ENCODE peak calls at places on chromosomes 16 and 17, in four cellular contexts. A is A673; Q is CD8-positive, alpha-beta memory T cell; F is naive thymus-derived CD4-positive, alpha-beta T cell. K is an unnamed sample.

GRCh38 chr17:66667491-66668030 is 167.4 kb upstream of the CACNG5 start:
- DNase-seq in F (peak; percentile 59), A (no peak), Q (peak; percentile 63), K (peak; percentile 82)

GRCh38 chr16:57143125-57143965 is 42.5 kb downstream of the PSME3IP1 start:
- DNase-seq in A (no peak), F (no peak), Q (no peak), K (no peak)

GRCh38 chr17:10105513-10106001 is 92.8 kb downstream of the GAS7 start:
- DNase-seq in Q (no peak), A (no peak), F (no peak), K (no peak)

GRCh38 chr17:48818361-48818841 is 1.4 kb upstream of the TTLL6 start:
- DNase-seq in Q (no peak), F (no peak), A (no peak), K (no peak)

GRCh38 chr16:69724981-69725479 is 1.3 kb downstream of the NQO1 start:
- DNase-seq in Q (no peak), A (peak; percentile 36), F (no peak), K (no peak)

GRCh38 chr17:81160306-81160705 is 5.0 kb upstream of the PVALEF start:
- DNase-seq in Q (no peak), A (no peak), F (no peak), K (no peak)

GRCh38 chr17:45973943-45974859 is 24.8 kb upstream of the STH start:
- DNase-seq in Q (no peak), A (no peak), F (no peak), K (no peak)

GRCh38 chr17:10797848-10798328 is 6.0 kb downstream of the TMEM238L start:
- DNase-seq in A (no peak), Q (no peak), F (no peak), K (no peak)

GRCh38 chr17:78041401-78042179 is 83.1 kb downstream of the TNRC6C start:
- DNase-seq in A (peak; percentile 36), Q (no peak), F (no peak), K (no peak)

GRCh38 chr16:57609541-57610401 is 18.7 kb upstream of the ADGRG1 start:
- DNase-seq in Q (peak; percentile 77), A (no peak), F (no peak), K (peak; percentile 75)

GRCh38 chr17:43679911-43680310 is 18.2 kb upstream of the MEOX1 start:
- DNase-seq in Q (no peak), A (no peak), F (no peak), K (no peak)

GRCh38 chr17:10059684-10060211 is 138.7 kb downstream of the GAS7 start:
- DNase-seq in A (no peak), F (no peak), Q (no peak), K (no peak)

GRCh38 chr17:488993-489757 is 136.6 kb upstream of the RPH3AL start:
- DNase-seq in A (peak; percentile 62), Q (no peak), F (no peak), K (peak; percentile 40)

GRCh38 chr17:77609553-77610517 is 348.7 kb upstream of the TNRC6C start:
- DNase-seq in F (peak; percentile 77), Q (peak; percentile 66), A (no peak), K (peak; percentile 74)

GRCh38 chr17:75888484-75888883 is 8.3 kb downstream of the TRIM65 start:
- DNase-seq in Q (no peak), F (no peak), A (no peak), K (no peak)

GRCh38 chr17:55641559-55642160 is 81.0 kb downstream of the TMEM100 start:
- DNase-seq in A (peak; percentile 92), Q (no peak), F (no peak), K (peak; percentile 4)

GRCh38 chr16:56370836-56371235 is 54.5 kb downstream of the AMFR start:
- DNase-seq in F (no peak), A (no peak), Q (no peak), K (no peak)

GRCh38 chr16:5461574-5461973 is 364.0 kb upstream of the EEF2KMT start:
- DNase-seq in Q (no peak), F (no peak), A (no peak), K (no peak)

GRCh38 chr16:3822366-3823045 is 58.0 kb downstream of the CREBBP start:
- DNase-seq in A (no peak), F (no peak), Q (no peak), K (no peak)

GRCh38 chr16:77833906-77834599 is 45.7 kb downstream of the VAT1L start:
- DNase-seq in Q (no peak), F (no peak), A (peak; percentile 37), K (no peak)

DNA sequence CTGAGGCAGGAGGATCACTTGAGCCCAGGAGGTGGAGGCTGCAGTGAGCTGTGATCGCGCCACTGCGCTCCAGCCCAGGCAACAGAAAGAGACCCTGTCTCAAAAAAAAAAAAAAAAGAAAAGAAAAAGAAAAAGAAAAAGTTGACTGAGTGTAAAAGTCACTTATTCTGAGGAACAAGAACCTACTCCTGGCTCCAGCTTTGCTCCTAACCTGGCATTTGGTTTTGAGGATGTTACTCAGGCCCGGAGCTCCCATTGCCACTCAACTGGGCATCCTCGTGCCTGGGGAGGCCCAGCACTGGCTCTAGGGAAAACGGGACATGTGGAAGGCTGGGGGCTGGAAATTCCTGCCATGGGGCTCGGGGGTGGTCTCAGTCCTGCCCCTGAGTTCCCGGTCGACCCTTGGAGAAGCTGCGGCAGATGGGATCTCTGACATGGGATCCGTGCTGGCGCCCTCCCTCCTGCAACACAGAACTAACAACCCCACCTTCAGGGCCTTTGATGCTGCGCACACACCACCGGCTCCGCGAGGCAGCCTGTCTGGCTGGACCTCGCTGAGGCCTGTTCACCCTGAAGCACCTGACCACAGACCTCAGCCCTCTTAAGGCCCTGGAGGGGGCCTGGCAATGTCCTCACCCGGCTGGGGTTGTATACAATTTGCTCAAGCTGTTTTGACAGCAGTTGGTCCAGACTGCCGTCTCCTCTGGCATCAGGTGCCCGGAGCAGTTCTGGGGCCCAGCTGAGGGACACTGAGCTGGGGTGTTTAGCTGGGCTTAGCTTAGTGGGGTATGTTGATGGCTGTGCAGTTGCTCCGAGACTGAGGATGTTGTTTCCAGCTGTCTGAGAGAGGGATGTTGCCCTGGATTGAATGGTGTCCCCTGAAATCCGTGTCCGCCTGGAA is 12.3 kb downstream of the CD7 start:
- DNase-seq in F (no peak), A (no peak), Q (no peak), K (no peak)
- H3K4me1 ChIP-seq in F (peaks cover 39% of the 10 kb centered on the region), A (no peaks in the 10 kb centered on the region), Q (peaks cover 64% of the 10 kb centered on the region), K (peaks cover 72% of the 10 kb centered on the region)

DNA sequence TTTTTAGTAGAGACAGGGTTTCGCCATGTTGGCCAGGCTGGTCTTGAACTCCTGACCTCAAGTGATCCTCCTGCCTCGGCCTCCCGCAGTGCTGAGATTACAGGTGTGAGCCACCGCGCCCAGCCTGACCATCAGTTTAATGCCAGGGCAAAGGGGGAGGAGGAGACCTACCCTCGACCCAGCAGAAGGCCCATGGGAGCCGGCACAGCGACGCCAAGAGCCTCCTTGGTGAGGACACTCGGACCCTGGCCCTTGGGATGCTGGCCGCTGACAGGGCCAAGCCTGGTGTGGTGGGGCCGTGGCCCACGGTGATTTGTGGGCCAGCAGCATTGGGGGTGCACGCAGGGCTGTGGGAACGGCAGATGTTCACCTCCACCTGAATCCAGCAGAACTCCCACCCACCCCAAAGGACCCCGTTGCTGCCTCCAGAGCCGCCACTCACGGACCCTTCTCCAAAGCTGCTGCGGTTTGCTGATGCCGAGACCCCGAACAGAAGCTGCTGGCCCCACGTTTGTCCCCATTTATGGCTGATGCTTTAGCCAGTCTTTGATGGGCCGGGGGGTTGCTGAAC is 20.0 kb downstream of the UTS2R start:
- DNase-seq in F (no peak), A (no peak), Q (no peak), K (no peak)
- H3K4me1 ChIP-seq in F (no peaks in the 10 kb centered on the region), A (peaks cover 4% of the 10 kb centered on the region), Q (no peaks in the 10 kb centered on the region), K (no peaks in the 10 kb centered on the region)

GRCh38 chr17:50056961-50057330 is 1.0 kb downstream of the ITGA3 start:
- DNase-seq in A (no peak), Q (no peak), F (no peak), K (no peak)
- H3K4me1 ChIP-seq in A (peaks cover 4% of the 10 kb centered on the region), Q (peaks cover 10% of the 10 kb centered on the region), F (no peaks in the 10 kb centered on the region), K (peaks cover 9% of the 10 kb centered on the region)

DNA sequence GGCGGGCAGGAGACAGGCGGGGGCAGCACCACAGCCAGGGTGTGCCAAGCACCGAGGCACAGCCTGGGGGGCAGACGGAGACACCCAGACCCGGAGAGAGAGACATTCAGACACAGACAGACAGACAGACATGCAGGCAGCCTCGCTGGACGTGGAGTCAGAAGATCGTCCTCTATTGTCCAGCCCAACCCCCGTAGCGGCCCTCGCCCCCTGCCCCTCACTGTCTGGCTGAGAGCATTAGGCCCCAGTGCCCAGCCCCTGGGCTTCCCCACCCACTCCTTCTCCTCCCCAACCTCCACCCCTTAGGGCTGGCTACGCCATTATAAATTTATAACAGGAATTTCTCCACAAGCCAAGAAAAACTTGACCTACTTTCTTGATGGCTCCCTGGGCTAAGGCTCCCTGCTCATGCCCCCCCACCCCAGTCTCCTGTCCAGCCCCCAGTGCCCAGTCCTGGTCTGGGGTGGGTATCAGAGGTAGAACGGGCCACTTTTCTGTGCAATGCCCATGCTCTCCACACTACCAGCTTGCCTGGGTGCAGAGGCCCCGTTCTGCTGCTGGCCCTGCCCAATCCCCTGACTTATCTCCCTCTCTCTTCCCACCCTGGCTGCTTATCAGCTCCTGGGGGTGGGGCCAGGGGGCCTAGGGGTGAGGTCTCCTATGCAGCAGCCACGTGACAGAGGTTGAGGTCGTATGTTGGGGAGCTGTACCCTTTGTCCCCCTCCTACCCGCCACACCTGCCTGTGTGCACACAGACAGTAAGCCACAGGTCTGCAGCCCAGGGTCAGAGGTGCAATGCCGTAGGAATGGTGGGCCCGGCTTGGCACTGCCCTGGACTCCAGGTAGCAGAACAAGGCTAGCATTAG is 9.9 kb downstream of the THRA start:
- DNase-seq in F (no peak), A (no peak), Q (no peak), K (no peak)
- H3K4me1 ChIP-seq in F (peaks cover 37% of the 10 kb centered on the region), A (peaks cover 52% of the 10 kb centered on the region), Q (peaks cover 65% of the 10 kb centered on the region), K (peaks cover 76% of the 10 kb centered on the region)

DNA sequence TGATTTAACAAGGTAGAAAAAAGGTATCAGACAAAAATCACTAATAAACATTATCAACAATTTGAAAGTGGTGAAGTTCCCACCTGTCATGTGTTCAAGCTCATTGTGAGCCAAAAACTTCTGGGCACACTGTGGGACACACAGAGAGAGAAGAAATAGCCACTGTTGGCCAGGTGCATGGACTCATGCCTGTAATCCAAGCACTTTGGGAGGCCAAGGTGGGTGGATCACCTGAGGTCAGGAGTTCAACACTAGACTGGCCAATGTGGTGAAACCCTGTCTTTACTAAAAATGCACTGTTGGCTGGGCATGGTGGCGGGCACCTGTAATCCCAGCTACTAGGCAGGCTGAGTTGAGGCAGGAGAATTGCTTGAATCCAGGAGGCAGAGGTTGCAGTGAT is 167.4 kb downstream of the TOX3 start:
- DNase-seq in Q (no peak), A (no peak), F (no peak), K (no peak)
- H3K4me1 ChIP-seq in Q (no peaks in the 10 kb centered on the region), A (no peaks in the 10 kb centered on the region), F (no peaks in the 10 kb centered on the region), K (no peaks in the 10 kb centered on the region)

DNA sequence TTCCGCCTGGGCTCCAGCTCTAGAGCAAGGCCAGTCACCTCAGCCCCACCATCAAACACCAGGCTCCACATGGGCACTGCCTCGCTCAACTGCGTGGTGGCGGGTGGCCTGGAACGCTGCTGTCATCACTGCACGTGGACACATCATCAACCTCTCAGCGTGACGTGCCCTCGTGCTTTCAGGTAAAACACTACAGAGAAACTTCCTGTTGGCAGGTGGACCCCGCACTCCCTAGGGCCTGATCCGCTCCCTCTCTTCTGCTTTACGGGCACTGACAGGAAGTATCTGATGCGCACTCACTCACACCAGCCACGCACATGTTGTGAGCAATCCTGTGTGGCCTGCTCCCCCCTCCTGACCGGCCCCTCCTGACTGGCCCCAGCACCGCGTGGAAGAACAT is 87.4 kb downstream of the ANKRD11 start:
- DNase-seq in A (no peak), Q (peak; percentile 33), F (peak; percentile 57), K (peak; percentile 76)
- H3K4me1 ChIP-seq in A (peaks cover 36% of the 10 kb centered on the region), Q (peaks cover 73% of the 10 kb centered on the region), F (peaks cover 54% of the 10 kb centered on the region), K (peaks cover 77% of the 10 kb centered on the region)